ENCODE peak calls at places on chromosomes 12 and 14, in six cellular contexts. One of them, this sample, is unnamed. For H3K4me1, the result is how much of the 10 kb centered on the place peaks cover.

GRCh38 chr14:33061667-33062325 is 123.1 kb downstream of the NPAS3 start:
- DNase-seq in stomach: no peak
- DNase-seq in OCI-LY7: peak
- DNase-seq in ovary: no peak
- DNase-seq in lower lobe of right lung: no peak
- DNase-seq in HCT116: no peak
- DNase-seq in this sample: peak

GRCh38 chr14:53924754-53925153 is 31.9 kb downstream of the BMP4 start:
- DNase-seq in stomach: no peak
- DNase-seq in OCI-LY7: no peak
- DNase-seq in ovary: no peak
- DNase-seq in lower lobe of right lung: no peak
- DNase-seq in HCT116: peak
- DNase-seq in this sample: peak

GRCh38 chr12:22684124-22684523 is 59.2 kb downstream of the ETNK1 start:
- DNase-seq in stomach: no peak
- DNase-seq in OCI-LY7: no peak
- DNase-seq in ovary: no peak
- DNase-seq in lower lobe of right lung: no peak
- DNase-seq in HCT116: no peak
- DNase-seq in this sample: no peak

GRCh38 chr14:102087762-102088011 is 843 bp upstream of the HSP90AA1 start:
- DNase-seq in stomach: no peak
- DNase-seq in OCI-LY7: no peak
- DNase-seq in ovary: no peak
- DNase-seq in lower lobe of right lung: no peak
- DNase-seq in HCT116: no peak
- DNase-seq in this sample: no peak

GRCh38 chr12:4251967-4252366 is 21.6 kb upstream of the CCND2 start:
- DNase-seq in stomach: no peak
- DNase-seq in OCI-LY7: no peak
- DNase-seq in ovary: no peak
- DNase-seq in lower lobe of right lung: no peak
- DNase-seq in HCT116: no peak
- DNase-seq in this sample: no peak

GRCh38 chr14:28709571-28710305 is 56.8 kb upstream of the FOXG1 start:
- DNase-seq in stomach: no peak
- DNase-seq in OCI-LY7: no peak
- DNase-seq in ovary: no peak
- DNase-seq in lower lobe of right lung: no peak
- DNase-seq in HCT116: no peak
- DNase-seq in this sample: no peak

GRCh38 chr12:6135071-6135470 is 10.6 kb upstream of the VWF start:
- DNase-seq in stomach: no peak
- DNase-seq in OCI-LY7: no peak
- DNase-seq in ovary: no peak
- DNase-seq in lower lobe of right lung: no peak
- DNase-seq in HCT116: no peak
- DNase-seq in this sample: no peak

GRCh38 chr14:104589338-104590195 is 10.0 kb downstream of the C14orf180 start:
- DNase-seq in stomach: no peak
- DNase-seq in OCI-LY7: no peak
- DNase-seq in ovary: no peak
- DNase-seq in lower lobe of right lung: no peak
- DNase-seq in HCT116: no peak
- DNase-seq in this sample: no peak

GRCh38 chr12:100484891-100485511 is 11.3 kb downstream of the NR1H4 start:
- DNase-seq in stomach: no peak
- DNase-seq in OCI-LY7: no peak
- DNase-seq in ovary: no peak
- DNase-seq in lower lobe of right lung: no peak
- DNase-seq in HCT116: no peak
- DNase-seq in this sample: no peak

GRCh38 chr12:466039-466438 is 6.3 kb downstream of the B4GALNT3 start:
- DNase-seq in stomach: peak
- DNase-seq in OCI-LY7: no peak
- DNase-seq in ovary: no peak
- DNase-seq in lower lobe of right lung: no peak
- DNase-seq in HCT116: no peak
- DNase-seq in this sample: no peak

GRCh38 chr14:64811676-64812075 is 68.0 kb downstream of the SPTB start:
- DNase-seq in stomach: no peak
- DNase-seq in OCI-LY7: no peak
- DNase-seq in ovary: no peak
- DNase-seq in lower lobe of right lung: no peak
- DNase-seq in HCT116: no peak
- DNase-seq in this sample: no peak

GRCh38 chr12:110726708-110727369 is 15.9 kb downstream of the PPP1CC start:
- DNase-seq in stomach: no peak
- DNase-seq in OCI-LY7: no peak
- DNase-seq in ovary: no peak
- DNase-seq in lower lobe of right lung: no peak
- DNase-seq in HCT116: no peak
- DNase-seq in this sample: no peak

GRCh38 chr12:116146386-116146785 is 131.1 kb downstream of the MED13L start:
- DNase-seq in stomach: no peak
- DNase-seq in OCI-LY7: no peak
- DNase-seq in ovary: no peak
- DNase-seq in lower lobe of right lung: no peak
- DNase-seq in HCT116: no peak
- DNase-seq in this sample: no peak

GRCh38 chr14:101077511-101078074 is 174.1 kb upstream of the RTL1 start:
- DNase-seq in stomach: peak
- DNase-seq in OCI-LY7: no peak
- DNase-seq in ovary: no peak
- DNase-seq in lower lobe of right lung: no peak
- DNase-seq in HCT116: no peak
- DNase-seq in this sample: no peak

GRCh38 chr14:64191756-64192155 is 102.4 kb downstream of the ESR2 start:
- DNase-seq in stomach: no peak
- DNase-seq in OCI-LY7: no peak
- DNase-seq in ovary: no peak
- DNase-seq in lower lobe of right lung: no peak
- DNase-seq in HCT116: no peak
- DNase-seq in this sample: peak

GRCh38 chr12:5789469-5789968 is 155.5 kb downstream of the ANO2 start:
- DNase-seq in stomach: no peak
- DNase-seq in OCI-LY7: no peak
- DNase-seq in ovary: no peak
- DNase-seq in lower lobe of right lung: no peak
- DNase-seq in HCT116: no peak
- DNase-seq in this sample: peak

GRCh38 chr12:31342314-31342713 is 16.4 kb upstream of the SINHCAF start:
- DNase-seq in stomach: no peak
- DNase-seq in OCI-LY7: no peak
- DNase-seq in ovary: no peak
- DNase-seq in lower lobe of right lung: no peak
- DNase-seq in HCT116: no peak
- DNase-seq in this sample: no peak

GRCh38 chr12:42960087-42960527 is 370.6 kb upstream of the PRICKLE1 start:
- DNase-seq in stomach: no peak
- DNase-seq in OCI-LY7: no peak
- DNase-seq in ovary: no peak
- DNase-seq in lower lobe of right lung: no peak
- DNase-seq in HCT116: peak
- DNase-seq in this sample: peak

GRCh38 chr14:33612184-33612479 is 338.7 kb downstream of the EGLN3 start:
- DNase-seq in stomach: no peak
- DNase-seq in OCI-LY7: no peak
- DNase-seq in ovary: no peak
- DNase-seq in lower lobe of right lung: no peak
- DNase-seq in HCT116: no peak
- DNase-seq in this sample: no peak

GRCh38 chr12:1566449-1567135 is 27.8 kb downstream of the FBXL14 start:
- DNase-seq in stomach: no peak
- DNase-seq in OCI-LY7: no peak
- DNase-seq in ovary: no peak
- DNase-seq in lower lobe of right lung: no peak
- DNase-seq in HCT116: no peak
- DNase-seq in this sample: no peak

GRCh38 chr12:94621662-94622359 is 28.5 kb downstream of the TMCC3 start:
- DNase-seq in stomach: no peak
- DNase-seq in OCI-LY7: no peak
- DNase-seq in ovary: no peak
- DNase-seq in lower lobe of right lung: no peak
- DNase-seq in HCT116: no peak
- DNase-seq in this sample: peak

GRCh38 chr12:19575307-19576243 is 136.3 kb downstream of the AEBP2 start:
- DNase-seq in stomach: peak
- DNase-seq in OCI-LY7: no peak
- DNase-seq in ovary: peak
- DNase-seq in lower lobe of right lung: peak
- DNase-seq in HCT116: peak
- DNase-seq in this sample: peak

GRCh38 chr12:78725951-78726550 is 138.5 kb upstream of the SYT1 start:
- DNase-seq in stomach: no peak
- DNase-seq in OCI-LY7: no peak
- DNase-seq in ovary: no peak
- DNase-seq in lower lobe of right lung: no peak
- DNase-seq in HCT116: no peak
- DNase-seq in this sample: no peak

GRCh38 chr14:92384461-92385133 is 61.6 kb downstream of the SLC24A4 start:
- DNase-seq in stomach: no peak
- DNase-seq in OCI-LY7: no peak
- DNase-seq in ovary: no peak
- DNase-seq in lower lobe of right lung: no peak
- DNase-seq in HCT116: no peak
- DNase-seq in this sample: no peak

GRCh38 chr12:53327435-53328042 is 6.1 kb upstream of the AAAS start:
- DNase-seq in stomach: no peak
- DNase-seq in OCI-LY7: peak
- DNase-seq in ovary: no peak
- DNase-seq in lower lobe of right lung: no peak
- DNase-seq in HCT116: no peak
- DNase-seq in this sample: no peak

GRCh38 chr14:68246074-68246980 is 426.7 kb downstream of the RAD51B start:
- DNase-seq in stomach: no peak
- DNase-seq in OCI-LY7: no peak
- DNase-seq in ovary: peak
- DNase-seq in lower lobe of right lung: no peak
- DNase-seq in HCT116: no peak
- DNase-seq in this sample: no peak
- H3K4me1 ChIP-seq in stomach: half or more
- H3K4me1 ChIP-seq in OCI-LY7: under half
- H3K4me1 ChIP-seq in ovary: under half
- H3K4me1 ChIP-seq in lower lobe of right lung: half or more
- H3K4me1 ChIP-seq in HCT116: half or more
- H3K4me1 ChIP-seq in this sample: half or more

GRCh38 chr14:23173039-23173438 is 10.4 kb downstream of the SLC7A8 start:
- DNase-seq in stomach: no peak
- DNase-seq in OCI-LY7: peak
- DNase-seq in ovary: no peak
- DNase-seq in lower lobe of right lung: no peak
- DNase-seq in HCT116: no peak
- DNase-seq in this sample: no peak

GRCh38 chr14:23169622-23170021 is 13.8 kb downstream of the SLC7A8 start:
- DNase-seq in stomach: no peak
- DNase-seq in OCI-LY7: no peak
- DNase-seq in ovary: no peak
- DNase-seq in lower lobe of right lung: no peak
- DNase-seq in HCT116: no peak
- DNase-seq in this sample: no peak

GRCh38 chr14:23172096-23172495 is 11.4 kb downstream of the SLC7A8 start:
- DNase-seq in stomach: no peak
- DNase-seq in OCI-LY7: no peak
- DNase-seq in ovary: no peak
- DNase-seq in lower lobe of right lung: no peak
- DNase-seq in HCT116: no peak
- DNase-seq in this sample: peak

GRCh38 chr14:23172572-23172971 is 10.9 kb downstream of the SLC7A8 start:
- DNase-seq in stomach: no peak
- DNase-seq in OCI-LY7: no peak
- DNase-seq in ovary: no peak
- DNase-seq in lower lobe of right lung: no peak
- DNase-seq in HCT116: no peak
- DNase-seq in this sample: no peak

DNA sequence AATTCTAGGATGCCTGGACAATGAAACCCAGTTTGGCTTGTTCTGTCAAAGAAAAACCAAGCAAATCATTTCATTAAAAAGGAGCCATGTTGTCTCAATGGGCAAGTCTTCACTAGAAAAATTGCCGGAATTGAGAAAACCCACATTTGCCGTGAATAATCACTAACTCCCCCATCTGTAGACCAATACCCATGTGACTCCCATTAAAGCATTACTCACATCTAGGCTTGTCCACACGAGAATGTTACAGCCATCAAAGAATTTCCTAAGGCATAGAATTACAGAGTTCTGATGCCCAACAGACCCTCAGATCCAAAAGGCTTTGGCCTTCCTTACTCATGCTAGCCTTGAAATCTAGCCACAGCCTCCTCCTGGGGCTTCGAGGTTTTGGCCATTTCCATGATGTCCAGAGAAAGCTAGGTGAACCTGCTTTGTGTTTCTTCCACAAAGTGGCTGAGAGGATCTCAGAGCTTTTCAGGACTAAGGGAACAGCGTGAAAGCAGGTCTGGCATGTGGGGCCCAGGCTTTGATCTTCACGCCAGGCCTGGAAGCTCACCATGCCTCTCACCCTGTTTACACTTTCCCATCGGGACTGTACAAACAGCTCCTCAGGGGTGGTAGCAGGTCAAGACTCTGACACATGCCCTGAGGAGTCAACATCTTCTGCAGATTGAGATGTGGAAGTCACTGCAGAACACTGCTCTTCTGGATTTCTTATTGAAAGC is 12.0 kb downstream of the SLC7A8 start:
- DNase-seq in stomach: peak
- DNase-seq in OCI-LY7: no peak
- DNase-seq in ovary: no peak
- DNase-seq in lower lobe of right lung: no peak
- DNase-seq in HCT116: no peak
- DNase-seq in this sample: peak
- H3K4me1 ChIP-seq in stomach: under half
- H3K4me1 ChIP-seq in OCI-LY7: under half
- H3K4me1 ChIP-seq in ovary: under half
- H3K4me1 ChIP-seq in lower lobe of right lung: half or more
- H3K4me1 ChIP-seq in HCT116: under half
- H3K4me1 ChIP-seq in this sample: under half

DNA sequence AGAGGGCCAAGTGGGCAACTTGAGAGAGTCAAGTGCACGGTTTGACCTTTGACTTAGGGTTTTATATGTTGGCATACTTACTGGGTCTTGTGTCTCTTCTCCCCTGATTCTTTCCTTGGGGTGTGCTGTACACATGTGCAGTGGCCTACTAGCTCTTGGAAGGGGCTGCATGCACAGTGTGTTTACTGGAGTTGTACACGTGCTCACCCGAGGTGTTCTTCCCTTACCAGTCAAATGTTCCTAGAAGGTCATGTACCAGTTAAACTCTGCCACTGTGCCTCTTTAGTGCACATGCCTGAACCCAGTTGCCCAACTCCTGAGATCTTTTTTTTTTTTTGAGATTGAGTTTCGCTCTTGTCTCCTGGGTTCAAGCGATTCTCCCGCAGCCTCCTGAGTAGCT is 9.2 kb upstream of the DTD2 start:
- DNase-seq in stomach: no peak
- DNase-seq in OCI-LY7: no peak
- DNase-seq in ovary: no peak
- DNase-seq in lower lobe of right lung: no peak
- DNase-seq in HCT116: no peak
- DNase-seq in this sample: no peak
- H3K4me1 ChIP-seq in stomach: under half
- H3K4me1 ChIP-seq in OCI-LY7: under half
- H3K4me1 ChIP-seq in ovary: under half
- H3K4me1 ChIP-seq in lower lobe of right lung: under half
- H3K4me1 ChIP-seq in HCT116: under half
- H3K4me1 ChIP-seq in this sample: under half

GRCh38 chr12:112347521-112347920 is 34.7 kb downstream of the HECTD4 start:
- DNase-seq in stomach: no peak
- DNase-seq in OCI-LY7: no peak
- DNase-seq in ovary: no peak
- DNase-seq in lower lobe of right lung: no peak
- DNase-seq in HCT116: no peak
- DNase-seq in this sample: peak
- H3K4me1 ChIP-seq in stomach: under half
- H3K4me1 ChIP-seq in OCI-LY7: under half
- H3K4me1 ChIP-seq in ovary: under half
- H3K4me1 ChIP-seq in lower lobe of right lung: under half
- H3K4me1 ChIP-seq in HCT116: under half
- H3K4me1 ChIP-seq in this sample: under half